ENCODE peak calls at places on chromosomes 11 and 22, in seven cellular contexts. Z, E, M, P, D, F and G are unnamed samples.

GRCh38 chr11:235180-235997 is 753 bp downstream of the SIRT3 start:
- DNase-seq in Z (no peak), E (peak), M (no peak), P (no peak), D (no peak), F (no peak), G (no peak)

GRCh38 chr11:131311746-131312145 is 58.7 kb upstream of the NTM start:
- DNase-seq in Z (no peak), E (no peak), M (no peak), P (no peak), D (no peak), F (no peak), G (no peak)

GRCh38 chr11:126317681-126318641 is 14.1 kb downstream of the DCPS start:
- DNase-seq in Z (no peak), E (peak), M (no peak), P (no peak), D (peak), F (no peak), G (no peak)

GRCh38 chr11:113874096-113874919 is 1.1 kb downstream of the USP28 start:
- DNase-seq in Z (peak), E (peak), M (no peak), P (no peak), D (peak), F (no peak), G (no peak)

GRCh38 chr11:19244084-19244483 is 3.3 kb upstream of the E2F8 start:
- DNase-seq in Z (no peak), E (no peak), M (no peak), P (no peak), D (no peak), F (peak), G (no peak)

GRCh38 chr11:94766656-94767291 is 1.4 kb upstream of the AMOTL1 start:
- DNase-seq in Z (peak), E (no peak), M (no peak), P (no peak), D (peak), F (peak), G (no peak)

GRCh38 chr11:12358302-12359188 is 18.8 kb upstream of the PARVA start:
- DNase-seq in Z (no peak), E (no peak), M (no peak), P (no peak), D (no peak), F (no peak), G (no peak)

GRCh38 chr11:65571940-65572339 is 398 bp upstream of the FAM89B start:
- DNase-seq in Z (peak), E (peak), M (peak), P (no peak), D (peak), F (no peak), G (no peak)

GRCh38 chr11:18393581-18394299 is 623 bp upstream of the LDHA start:
- DNase-seq in Z (no peak), E (no peak), M (no peak), P (no peak), D (no peak), F (no peak), G (no peak)

GRCh38 chr22:34798605-34799004 is 267.4 kb upstream of the ISX start:
- DNase-seq in Z (no peak), E (no peak), M (no peak), P (no peak), D (no peak), F (no peak), G (no peak)

GRCh38 chr11:131005829-131006228 is 89.5 kb upstream of the SNX19 start:
- DNase-seq in Z (no peak), E (no peak), M (no peak), P (no peak), D (no peak), F (no peak), G (no peak)

GRCh38 chr22:21098099-21098671 is 52.4 kb downstream of the LRRC74B start:
- DNase-seq in Z (peak), E (no peak), M (peak), P (no peak), D (no peak), F (no peak), G (no peak)

GRCh38 chr22:36395061-36395849 is 7.5 kb upstream of the MYH9 start:
- DNase-seq in Z (no peak), E (no peak), M (no peak), P (no peak), D (no peak), F (peak), G (no peak)

GRCh38 chr11:47881145-47881544 is 33.0 kb upstream of the NUP160 start:
- DNase-seq in Z (no peak), E (no peak), M (no peak), P (no peak), D (no peak), F (no peak), G (no peak)

GRCh38 chr11:126514061-126514713 is 158.7 kb downstream of the ST3GAL4 start:
- DNase-seq in Z (peak), E (no peak), M (no peak), P (no peak), D (no peak), F (no peak), G (no peak)

GRCh38 chr11:115384236-115384635 is 120.0 kb downstream of the CADM1 start:
- DNase-seq in Z (no peak), E (no peak), M (no peak), P (no peak), D (no peak), F (no peak), G (no peak)

GRCh38 chr11:130872513-130872912 is 43.8 kb downstream of the SNX19 start:
- DNase-seq in Z (no peak), E (no peak), M (no peak), P (no peak), D (no peak), F (no peak), G (no peak)

GRCh38 chr11:31809543-31809856 is 1.6 kb downstream of the PAX6 start:
- DNase-seq in Z (no peak), E (no peak), M (no peak), P (no peak), D (no peak), F (no peak), G (no peak)

GRCh38 chr11:72724851-72725730 is 27.1 kb downstream of the ARAP1 start:
- DNase-seq in Z (peak), E (peak), M (peak), P (peak), D (peak), F (peak), G (peak)

GRCh38 chr11:112150517-112150916 is 13.4 kb downstream of the IL18 start:
- DNase-seq in Z (no peak), E (no peak), M (no peak), P (no peak), D (no peak), F (no peak), G (no peak)

GRCh38 chr11:70265341-70265740 is 5.1 kb upstream of the PPFIA1 start:
- DNase-seq in Z (no peak), E (no peak), M (no peak), P (no peak), D (no peak), F (no peak), G (no peak)

GRCh38 chr22:18024276-18024939 is at the start of gene MICAL3:
- DNase-seq in Z (peak), E (peak), M (peak), P (peak), D (peak), F (peak), G (no peak)

GRCh38 chr11:64856382-64857227 is 12.2 kb upstream of the CDC42BPG start:
- DNase-seq in Z (peak), E (peak), M (no peak), P (no peak), D (peak), F (peak), G (no peak)

GRCh38 chr11:2737876-2738275 is 38.1 kb upstream of the KCNQ1OT1 start:
- DNase-seq in Z (no peak), E (no peak), M (no peak), P (no peak), D (no peak), F (no peak), G (no peak)

GRCh38 chr22:50222508-50222907 is 21.7 kb downstream of the SELENOO start:
- DNase-seq in Z (no peak), E (no peak), M (no peak), P (no peak), D (no peak), F (no peak), G (no peak)

GRCh38 chr11:127385071-127385470 is 384.5 kb upstream of the KIRREL3 start:
- DNase-seq in Z (no peak), E (no peak), M (no peak), P (no peak), D (no peak), F (no peak), G (no peak)

GRCh38 chr22:29700206-29700948 is 19.4 kb upstream of the CABP7 start:
- DNase-seq in Z (no peak), E (peak), M (no peak), P (no peak), D (no peak), F (peak), G (no peak)

GRCh38 chr11:57567210-57567511 is 311 bp downstream of the UBE2L6 start:
- DNase-seq in Z (no peak), E (peak), M (no peak), P (no peak), D (peak), F (no peak), G (no peak)

GRCh38 chr11:34721646-34722045 is 100.8 kb downstream of the EHF start:
- DNase-seq in Z (no peak), E (peak), M (no peak), P (no peak), D (peak), F (no peak), G (no peak)

GRCh38 chr11:107915229-107915628 is 13.0 kb upstream of the RAB39A start:
- DNase-seq in Z (no peak), E (no peak), M (no peak), P (no peak), D (no peak), F (no peak), G (no peak)
- H2BK120ac ChIP-seq in Z (no peak), E (no peak), M (no peak), P (no peak), D (no peak), F (no peak), G (no peak)

GRCh38 chr11:96842731-96843130 is 452.9 kb downstream of the JRKL start:
- DNase-seq in Z (no peak), E (no peak), M (no peak), P (no peak), D (no peak), F (no peak), G (no peak)
- H2BK120ac ChIP-seq in Z (no peak), E (no peak), M (no peak), P (no peak), D (no peak), F (no peak), G (no peak)

GRCh38 chr11:68509105-68509504 is 48.6 kb downstream of the PPP6R3 start:
- DNase-seq in Z (no peak), E (peak), M (no peak), P (no peak), D (peak), F (no peak), G (no peak)

GRCh38 chr11:68504432-68505066 is 44.0 kb downstream of the PPP6R3 start:
- DNase-seq in Z (no peak), E (no peak), M (no peak), P (no peak), D (no peak), F (no peak), G (no peak)

GRCh38 chr11:68508425-68508824 is 47.9 kb downstream of the PPP6R3 start:
- DNase-seq in Z (no peak), E (peak), M (no peak), P (no peak), D (no peak), F (no peak), G (no peak)

GRCh38 chr11:68505596-68505995 is 45.0 kb downstream of the PPP6R3 start:
- DNase-seq in Z (no peak), E (peak), M (no peak), P (no peak), D (no peak), F (no peak), G (no peak)

GRCh38 chr11:68506908-68507307 is 46.4 kb downstream of the PPP6R3 start:
- DNase-seq in Z (peak), E (no peak), M (no peak), P (no peak), D (no peak), F (no peak), G (no peak)
- H2BK120ac ChIP-seq in Z (no peak), E (no peak), M (no peak), P (no peak), D (no peak), F (no peak), G (no peak)

GRCh38 chr22:31776231-31776630 is 22.4 kb downstream of the DEPDC5 start:
- DNase-seq in Z (no peak), E (no peak), M (no peak), P (no peak), D (no peak), F (no peak), G (no peak)
- H2BK120ac ChIP-seq in Z (no peak), E (no peak), M (no peak), P (no peak), D (no peak), F (no peak), G (no peak)

GRCh38 chr11:67644472-67645418 is 5.2 kb upstream of the TBX10 start:
- DNase-seq in Z (no peak), E (no peak), M (peak), P (no peak), D (no peak), F (no peak), G (no peak)
- H2BK120ac ChIP-seq in Z (no peak), E (no peak), M (no peak), P (peak), D (no peak), F (no peak), G (no peak)

GRCh38 chr11:119626197-119626909 is 102.6 kb downstream of the NECTIN1 start:
- DNase-seq in Z (no peak), E (no peak), M (peak), P (no peak), D (no peak), F (no peak), G (no peak)

GRCh38 chr11:119634301-119634700 is 94.7 kb downstream of the NECTIN1 start:
- DNase-seq in Z (no peak), E (no peak), M (no peak), P (no peak), D (no peak), F (no peak), G (no peak)

GRCh38 chr11:119626910-119627305 is 102.1 kb downstream of the NECTIN1 start:
- DNase-seq in Z (no peak), E (no peak), M (peak), P (no peak), D (no peak), F (no peak), G (no peak)

GRCh38 chr11:119629085-119629484 is 99.9 kb downstream of the NECTIN1 start:
- DNase-seq in Z (no peak), E (no peak), M (no peak), P (no peak), D (no peak), F (no peak), G (no peak)

DNA sequence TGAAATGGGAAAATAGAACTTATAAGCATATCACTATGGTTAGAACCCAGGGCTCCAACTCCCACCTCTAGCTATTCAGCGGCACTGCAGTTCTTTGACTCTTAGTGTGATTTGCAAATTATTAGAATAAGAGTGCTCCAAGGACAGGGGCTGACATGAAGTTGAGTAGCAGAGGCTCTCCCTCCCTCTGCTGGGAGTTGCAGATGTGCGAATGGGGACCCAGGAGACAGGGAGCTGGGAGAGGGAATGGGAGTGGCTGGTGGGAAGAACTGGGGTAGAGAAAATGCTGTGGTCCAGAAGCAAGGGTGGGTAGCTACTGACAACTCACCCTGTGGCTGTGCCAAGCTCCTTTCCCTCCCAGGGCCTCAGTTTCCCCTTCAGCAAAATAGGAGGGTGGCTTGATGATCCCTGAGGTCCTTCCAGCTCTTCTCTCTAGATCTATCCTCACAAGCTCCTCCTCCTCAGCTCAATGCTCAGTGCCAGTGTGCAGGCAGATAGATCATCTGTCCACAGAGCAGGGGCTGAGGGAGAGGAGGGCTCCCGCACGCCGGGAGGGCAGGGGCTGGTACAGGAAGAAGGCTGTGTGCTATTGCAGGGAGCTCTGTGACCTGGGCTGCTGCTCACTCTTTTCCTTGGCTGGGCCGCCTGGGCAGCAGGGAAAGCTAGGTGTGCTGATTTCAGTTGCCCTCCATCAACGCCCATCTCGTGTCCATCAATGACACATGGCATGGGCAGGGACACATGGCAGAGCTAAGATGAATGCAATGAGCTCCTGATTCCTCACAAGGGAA is 99.0 kb downstream of the NECTIN1 start:
- DNase-seq in Z (no peak), E (no peak), M (no peak), P (no peak), D (no peak), F (no peak), G (no peak)
- H2BK120ac ChIP-seq in Z (no peak), E (no peak), M (no peak), P (no peak), D (no peak), F (no peak), G (no peak)

GRCh38 chr22:37982938-37983859 is 1.2 kb downstream of the SOX10 start:
- DNase-seq in Z (peak), E (no peak), M (peak), P (no peak), D (no peak), F (no peak), G (no peak)
- H2BK120ac ChIP-seq in Z (no peak), E (no peak), M (no peak), P (peak), D (no peak), F (no peak), G (no peak)

DNA sequence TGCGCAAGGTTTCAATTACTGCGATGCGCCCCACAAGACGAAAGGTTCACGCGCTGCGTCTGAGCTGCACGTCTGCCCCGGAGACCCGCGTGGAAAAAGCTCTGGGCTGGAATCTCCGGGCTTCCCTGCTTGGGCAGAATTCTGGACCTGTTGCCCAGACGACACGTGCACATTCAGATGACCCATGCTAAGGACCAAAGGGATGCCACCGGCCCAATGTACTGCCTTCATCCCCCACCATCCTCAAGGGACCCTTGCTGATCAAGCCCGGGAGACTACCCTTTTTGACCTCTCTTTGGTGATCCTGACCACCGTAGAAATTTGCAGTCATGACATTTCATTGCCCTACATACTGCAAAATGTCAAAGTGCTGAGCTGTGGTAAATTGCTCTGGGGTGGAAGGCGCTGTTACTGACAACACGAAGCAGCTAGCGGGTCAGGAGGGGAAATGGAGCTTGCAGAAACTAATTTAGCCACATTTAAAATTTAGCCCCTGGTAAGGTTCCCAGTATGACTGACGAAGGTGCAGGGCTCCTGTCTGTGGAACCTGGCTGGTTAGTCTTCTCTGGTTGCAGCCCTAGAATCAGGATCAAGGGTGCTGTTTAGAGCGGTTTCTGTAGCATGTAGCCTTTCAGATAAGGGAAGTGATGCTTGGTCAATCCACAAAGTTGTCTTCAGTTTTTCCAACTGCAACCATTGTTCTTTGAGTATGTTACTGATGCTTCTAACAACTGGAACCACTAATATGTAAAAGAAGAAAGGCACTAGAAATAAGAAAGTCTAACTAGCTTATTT is 81.9 kb downstream of the PRR5L start:
- DNase-seq in Z (peak), E (no peak), M (no peak), P (no peak), D (no peak), F (no peak), G (no peak)
- H2BK120ac ChIP-seq in Z (no peak), E (peak), M (no peak), P (peak), D (no peak), F (no peak), G (no peak)

GRCh38 chr11:77158041-77158695 is 30.1 kb downstream of the MYO7A start:
- DNase-seq in Z (no peak), E (no peak), M (no peak), P (no peak), D (no peak), F (peak), G (no peak)
- H2BK120ac ChIP-seq in Z (no peak), E (no peak), M (no peak), P (no peak), D (no peak), F (no peak), G (no peak)